ENCODE peak calls at places on chromosomes 2 and 18, in four cellular contexts. S, E, M and Z are unnamed samples.

GRCh38 chr18:468841-469796 is 31.4 kb downstream of the COLEC12 start:
- DNase-seq in E (no peak), S (no peak), M (no peak), Z (no peak)

GRCh38 chr2:239751719-239752355 is 273.3 kb downstream of the NDUFA10 start:
- DNase-seq in E (no peak), S (no peak), M (no peak), Z (no peak)

GRCh38 chr2:216195565-216195978 is 86.4 kb downstream of the XRCC5 start:
- DNase-seq in S (no peak), M (no peak), E (peak), Z (peak)

GRCh38 chr2:218894168-218895157 is 13.8 kb downstream of the WNT10A start:
- DNase-seq in E (no peak), S (no peak), M (no peak), Z (no peak)

GRCh38 chr2:217732995-217733394 is 269.8 kb downstream of the TNS1 start:
- DNase-seq in E (peak), M (no peak), S (no peak), Z (no peak)

GRCh38 chr2:241111443-241111810 is 9.3 kb upstream of the MTERF4 start:
- DNase-seq in M (no peak), S (no peak), E (no peak), Z (no peak)

GRCh38 chr2:119683717-119684443 is 4.9 kb downstream of the TMEM177 start:
- DNase-seq in M (no peak), S (peak), E (no peak), Z (no peak)

GRCh38 chr2:10328667-10329583 is 26.2 kb downstream of the HPCAL1 start:
- DNase-seq in E (no peak), M (no peak), S (no peak), Z (no peak)

GRCh38 chr2:106185475-106186184 is 8.5 kb downstream of the UXS1 start:
- DNase-seq in M (no peak), S (peak), E (no peak), Z (no peak)

GRCh38 chr2:216644846-216645635 is 11.8 kb downstream of the IGFBP2 start:
- DNase-seq in M (no peak), S (no peak), E (no peak), Z (no peak)

GRCh38 chr2:37354571-37354970 is 10.1 kb downstream of the QPCT start:
- DNase-seq in S (no peak), E (no peak), M (no peak), Z (no peak)

GRCh38 chr18:55455938-55456337 is 132.1 kb downstream of the TCF4 start:
- DNase-seq in S (no peak), E (no peak), M (no peak), Z (no peak)

GRCh38 chr2:107132141-107132540 is 246.2 kb upstream of the ST6GAL2 start:
- DNase-seq in S (no peak), E (no peak), M (no peak), Z (no peak)

GRCh38 chr2:221571108-221571390 is 1.1 kb downstream of the EPHA4 start:
- DNase-seq in M (peak), E (no peak), S (no peak), Z (peak)

GRCh38 chr2:61421611-61422010 is 49.3 kb downstream of the USP34 start:
- DNase-seq in M (no peak), E (no peak), S (peak), Z (no peak)
- TF ChIP-seq CTCF in M (no peak), E (no peak), S (no peak), Z (no peak)

DNA sequence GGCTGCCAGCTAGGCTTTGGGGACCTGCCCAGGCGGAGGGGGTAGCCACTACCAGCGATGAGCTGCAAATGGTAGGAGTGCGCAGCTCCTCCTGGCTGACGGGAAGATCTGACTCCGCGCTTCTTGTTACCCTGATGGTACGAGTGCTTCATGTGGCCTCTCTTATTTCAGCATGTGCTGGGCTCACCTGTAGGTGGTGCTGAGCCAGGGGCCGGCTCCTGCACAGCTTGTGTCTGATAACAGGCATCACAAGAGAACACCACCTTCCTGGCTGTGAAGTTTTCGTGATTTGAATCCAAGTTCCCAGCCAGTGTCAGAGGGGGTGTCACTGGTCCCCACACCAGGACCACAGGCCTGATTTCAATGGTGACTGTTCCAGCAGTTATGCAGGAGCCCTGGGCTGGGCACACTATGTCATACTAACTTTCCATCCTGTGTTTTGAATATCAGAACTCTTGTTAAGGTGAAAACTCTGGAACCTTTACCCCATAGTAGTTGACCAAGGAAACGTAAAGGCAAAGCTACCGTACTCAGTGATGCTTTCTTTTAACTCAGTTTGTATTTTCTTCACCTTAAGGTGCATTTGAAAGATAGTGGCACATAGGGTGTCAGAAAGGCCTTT is 28.0 kb downstream of the APCDD1 start:
- DNase-seq in E (no peak), M (peak), S (no peak), Z (no peak)
- TF ChIP-seq CTCF in E (no peak), M (peak), S (no peak), Z (no peak)

GRCh38 chr2:75047189-75047812 is 88.9 kb downstream of the POLE4 start:
- DNase-seq in E (peak), M (no peak), S (no peak), Z (peak)
- TF ChIP-seq CTCF in E (no peak), M (no peak), S (no peak), Z (no peak)

GRCh38 chr2:159677654-159678053 is 34.7 kb upstream of the MARCHF7 start:
- DNase-seq in M (no peak), E (peak), S (no peak), Z (no peak)
- TF ChIP-seq CTCF in M (peak), E (peak), S (no peak), Z (peak)

GRCh38 chr2:23673830-23674679 is 252.9 kb downstream of the ATAD2B start:
- DNase-seq in M (peak), S (peak), E (no peak), Z (no peak)
- TF ChIP-seq CTCF in M (peak), S (no peak), E (no peak), Z (no peak)

DNA sequence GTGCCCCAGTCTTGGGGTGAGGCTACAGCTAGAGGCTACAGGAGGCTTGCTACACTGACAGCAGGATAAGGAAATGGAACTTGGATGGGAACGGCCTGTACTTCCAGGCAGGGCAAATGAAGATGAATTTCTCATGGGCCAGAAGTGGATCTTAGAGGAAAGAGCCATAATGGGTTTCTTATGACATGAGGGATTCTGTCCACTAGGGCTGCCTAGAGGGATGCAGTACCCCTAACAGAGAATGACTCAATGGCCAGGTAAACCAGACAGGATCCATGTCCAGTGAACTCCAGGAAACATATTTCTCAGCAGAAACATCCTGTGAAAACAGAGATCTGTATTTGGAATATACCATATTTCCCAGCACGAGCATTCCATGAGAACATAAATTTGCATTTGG is 11.4 kb upstream of the SLC35F5 start:
- DNase-seq in S (no peak), M (no peak), E (no peak), Z (no peak)
- TF ChIP-seq CTCF in S (no peak), M (peak), E (peak), Z (no peak)

DNA sequence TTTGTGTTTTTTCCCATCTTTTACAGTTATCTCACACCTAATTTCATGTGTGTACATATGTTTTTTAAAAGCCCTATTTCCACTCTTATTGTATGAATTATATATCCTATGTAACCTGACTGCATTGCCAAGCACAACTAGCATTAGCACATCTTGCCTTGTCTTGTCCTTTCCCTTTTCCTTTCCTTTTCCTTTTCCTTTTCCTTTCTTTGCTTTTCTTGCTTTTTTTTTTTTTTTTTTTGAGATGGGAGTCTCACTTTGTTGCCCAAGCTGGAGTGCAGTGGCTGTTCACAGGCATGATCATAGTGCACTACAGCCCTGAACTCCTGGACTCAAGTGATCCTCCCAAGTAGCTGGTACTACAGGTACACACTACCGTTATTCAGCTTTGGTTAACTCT is 172.7 kb upstream of the BOD1L2 start:
- DNase-seq in S (no peak), E (no peak), M (no peak), Z (no peak)
- TF ChIP-seq CTCF in S (no peak), E (no peak), M (no peak), Z (no peak)

DNA sequence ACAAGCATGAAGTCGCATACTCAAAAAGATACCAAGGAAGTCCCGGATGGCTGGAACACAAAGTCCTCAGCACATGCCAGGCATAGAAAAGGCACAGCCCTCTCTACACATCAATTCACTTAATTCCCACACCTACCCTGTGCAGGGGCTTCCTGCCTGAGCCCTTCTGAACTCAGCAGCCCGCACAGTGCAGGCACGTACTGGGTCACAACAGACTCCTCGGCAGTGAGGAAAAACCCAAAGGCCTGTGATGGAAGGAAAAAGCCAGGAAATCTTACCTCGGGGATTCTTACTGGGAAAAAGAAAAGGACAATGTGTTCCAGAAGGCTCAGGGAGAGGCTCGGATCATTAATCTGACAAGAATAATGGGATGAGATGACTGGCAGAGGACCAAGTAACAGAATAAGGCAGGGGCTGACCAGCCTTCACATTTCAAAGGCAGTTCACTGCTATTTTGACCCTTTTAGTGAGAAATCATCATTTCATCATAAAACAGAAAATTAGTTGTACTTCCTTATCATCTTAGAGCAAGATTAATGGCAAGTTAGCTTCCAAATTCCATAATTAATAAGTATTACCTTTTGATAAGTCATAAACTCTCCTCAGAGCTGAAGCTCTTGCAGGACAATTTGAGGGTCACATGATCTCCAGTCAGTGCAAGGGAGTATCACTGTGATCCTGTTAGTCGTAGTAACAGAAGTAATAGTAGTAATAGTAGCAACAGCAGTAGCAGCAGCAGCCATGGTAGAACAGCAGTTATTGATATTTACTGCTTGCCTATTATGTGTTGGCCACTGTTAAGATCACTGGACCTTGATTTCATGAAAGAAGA is 87.4 kb downstream of the STK39 start:
- DNase-seq in E (no peak), S (no peak), M (no peak), Z (no peak)
- TF ChIP-seq CTCF in E (no peak), S (no peak), M (no peak), Z (no peak)

DNA sequence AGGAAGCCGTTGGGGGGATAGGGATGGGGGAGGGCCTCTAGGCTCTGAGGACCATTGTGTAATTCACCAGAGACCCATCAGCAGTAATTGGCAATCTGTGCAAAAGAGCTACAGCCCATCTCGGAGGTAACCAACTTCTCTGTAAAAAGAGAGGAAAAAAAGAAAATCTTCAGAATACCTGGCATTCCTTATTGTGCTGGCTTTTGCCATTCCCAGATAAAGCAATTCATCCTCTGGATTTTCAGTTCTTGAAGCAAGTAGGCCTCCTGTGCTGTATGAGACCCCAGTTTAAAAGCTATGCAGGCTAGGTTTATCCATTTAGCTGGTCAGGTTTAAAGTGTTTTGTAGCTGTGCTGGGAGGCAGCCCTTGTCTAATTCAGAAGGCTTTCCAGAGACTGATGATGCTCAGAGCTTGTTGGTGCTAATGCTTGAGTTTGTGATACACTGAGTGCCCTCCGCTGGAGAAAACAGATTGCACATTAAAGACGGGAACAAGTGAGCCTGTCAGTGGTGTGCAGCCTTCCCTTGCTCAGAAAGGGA is at the start of gene LRRTM4:
- DNase-seq in M (peak), S (no peak), E (no peak), Z (no peak)
- TF ChIP-seq CTCF in M (peak), S (no peak), E (no peak), Z (no peak)